ENCODE peak calls at places on chromosome 6, in six cellular contexts. One of them, this sample, is unnamed.

GRCh38 chr6:112015725-112016124 is 38.2 kb upstream of the CCN6 start:
- DNase-seq in AG10803: no peak
- DNase-seq in choroid plexus epithelial cell: no peak
- DNase-seq in HCT116: no peak
- DNase-seq in transverse colon: no peak
- DNase-seq in IMR-90: no peak
- DNase-seq in this sample: no peak

GRCh38 chr6:315921-316752 is 23.9 kb downstream of the DUSP22 start:
- DNase-seq in AG10803: peak; percentile 22
- DNase-seq in choroid plexus epithelial cell: no peak
- DNase-seq in HCT116: no peak
- DNase-seq in transverse colon: no peak
- DNase-seq in IMR-90: no peak
- DNase-seq in this sample: no peak

GRCh38 chr6:72746276-72746675 is 124.4 kb downstream of the KCNQ5 start:
- DNase-seq in AG10803: peak; percentile 25
- DNase-seq in choroid plexus epithelial cell: no peak
- DNase-seq in HCT116: no peak
- DNase-seq in transverse colon: no peak
- DNase-seq in IMR-90: peak; percentile 45
- DNase-seq in this sample: peak; percentile 44

GRCh38 chr6:49653942-49654341 is 17.3 kb upstream of the RHAG start:
- DNase-seq in AG10803: no peak
- DNase-seq in choroid plexus epithelial cell: no peak
- DNase-seq in HCT116: no peak
- DNase-seq in transverse colon: no peak
- DNase-seq in IMR-90: no peak
- DNase-seq in this sample: no peak

GRCh38 chr6:108752733-108753392 is 95.4 kb upstream of the ARMC2 start:
- DNase-seq in AG10803: no peak
- DNase-seq in choroid plexus epithelial cell: no peak
- DNase-seq in HCT116: no peak
- DNase-seq in transverse colon: no peak
- DNase-seq in IMR-90: no peak
- DNase-seq in this sample: no peak

GRCh38 chr6:12026120-12026519 is 14.0 kb downstream of the HIVEP1 start:
- DNase-seq in AG10803: no peak
- DNase-seq in choroid plexus epithelial cell: no peak
- DNase-seq in HCT116: no peak
- DNase-seq in transverse colon: no peak
- DNase-seq in IMR-90: no peak
- DNase-seq in this sample: peak; percentile 33

GRCh38 chr6:157185171-157185570 is 138.1 kb downstream of the TMEM242 start:
- DNase-seq in AG10803: no peak
- DNase-seq in choroid plexus epithelial cell: no peak
- DNase-seq in HCT116: no peak
- DNase-seq in transverse colon: no peak
- DNase-seq in IMR-90: no peak
- DNase-seq in this sample: no peak

GRCh38 chr6:45613678-45614077 is 235.9 kb upstream of the SUPT3H start:
- DNase-seq in AG10803: peak; percentile 90
- DNase-seq in choroid plexus epithelial cell: peak; percentile 95
- DNase-seq in HCT116: no peak
- DNase-seq in transverse colon: peak; percentile 34
- DNase-seq in IMR-90: peak; percentile 80
- DNase-seq in this sample: peak; percentile 80

GRCh38 chr6:130322673-130323268 is 43.0 kb upstream of the TMEM200A start:
- DNase-seq in AG10803: peak; percentile 77
- DNase-seq in choroid plexus epithelial cell: peak; percentile 89
- DNase-seq in HCT116: peak; percentile 48
- DNase-seq in transverse colon: peak; percentile 43
- DNase-seq in IMR-90: peak; percentile 82
- DNase-seq in this sample: peak; percentile 87

GRCh38 chr6:15769471-15770088 is 106.8 kb upstream of the DTNBP1 start:
- DNase-seq in AG10803: no peak
- DNase-seq in choroid plexus epithelial cell: peak; percentile 33
- DNase-seq in HCT116: no peak
- DNase-seq in transverse colon: no peak
- DNase-seq in IMR-90: no peak
- DNase-seq in this sample: no peak

GRCh38 chr6:26031151-26031594 is 56.1 kb upstream of the HFE start:
- DNase-seq in AG10803: no peak
- DNase-seq in choroid plexus epithelial cell: no peak
- DNase-seq in HCT116: no peak
- DNase-seq in transverse colon: no peak
- DNase-seq in IMR-90: no peak
- DNase-seq in this sample: peak; percentile 41

GRCh38 chr6:72835749-72836148 is 213.9 kb downstream of the KCNQ5 start:
- DNase-seq in AG10803: no peak
- DNase-seq in choroid plexus epithelial cell: no peak
- DNase-seq in HCT116: no peak
- DNase-seq in transverse colon: no peak
- DNase-seq in IMR-90: no peak
- DNase-seq in this sample: no peak

GRCh38 chr6:113967777-113968176 is 3.2 kb downstream of the HDAC2 start:
- DNase-seq in AG10803: no peak
- DNase-seq in choroid plexus epithelial cell: no peak
- DNase-seq in HCT116: no peak
- DNase-seq in transverse colon: no peak
- DNase-seq in IMR-90: no peak
- DNase-seq in this sample: no peak
- H3K4me3 ChIP-seq in AG10803: no peak overlapping the region
- H3K4me3 ChIP-seq in choroid plexus epithelial cell: no peak overlapping the region
- H3K4me3 ChIP-seq in HCT116: no peak overlapping the region
- H3K4me3 ChIP-seq in transverse colon: no peak overlapping the region
- H3K4me3 ChIP-seq in IMR-90: no peak overlapping the region
- H3K4me3 ChIP-seq in this sample: no peak overlapping the region

DNA sequence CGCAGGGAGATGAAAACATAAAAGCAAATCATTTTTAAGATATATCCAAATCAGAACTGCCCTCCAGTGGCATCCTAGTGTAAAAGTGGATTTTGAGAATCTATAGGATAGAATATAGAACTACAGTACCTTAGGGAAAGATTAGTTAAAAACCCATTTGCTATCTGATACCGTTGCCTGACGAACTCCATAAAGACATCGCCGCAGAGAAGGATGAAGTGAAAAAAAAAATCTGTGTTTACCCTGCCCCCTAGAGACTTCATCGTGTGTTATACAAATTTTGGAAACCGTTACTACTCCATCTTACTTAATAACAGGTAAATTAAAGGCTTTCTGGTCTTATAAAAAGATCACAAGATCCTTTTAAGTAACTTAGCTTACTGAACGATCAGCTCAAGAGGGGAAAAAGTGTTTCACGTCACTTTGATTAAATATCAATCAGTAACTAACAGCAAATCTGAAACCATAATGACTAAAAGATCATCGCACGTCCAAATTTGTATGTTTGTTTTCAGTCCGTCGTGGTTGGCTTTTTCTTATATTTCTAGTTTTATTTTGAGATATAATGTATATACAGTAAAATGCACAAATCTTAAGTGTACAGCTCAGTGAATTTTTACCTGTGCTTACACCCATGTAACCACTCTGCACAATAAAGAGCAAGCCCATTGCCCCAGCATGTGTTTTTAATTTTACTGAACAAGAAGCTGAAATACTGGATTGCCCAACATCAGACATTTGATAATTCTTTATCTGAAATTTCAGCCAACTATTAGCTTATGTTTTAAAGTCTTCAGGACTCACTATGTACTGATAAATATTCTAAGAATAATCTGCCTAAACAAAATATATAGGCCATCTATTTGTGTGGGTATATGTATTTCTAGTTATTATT is 879 bp upstream of the MCM3 start:
- DNase-seq in AG10803: peak; percentile 44
- DNase-seq in choroid plexus epithelial cell: no peak
- DNase-seq in HCT116: no peak
- DNase-seq in transverse colon: no peak
- DNase-seq in IMR-90: peak; percentile 17
- DNase-seq in this sample: peak; percentile 28
- TF ChIP-seq CTCF in AG10803: peak; percentile 35
- TF ChIP-seq CTCF in choroid plexus epithelial cell: peak; percentile 34
- TF ChIP-seq CTCF in HCT116: peak; percentile 27
- TF ChIP-seq CTCF in transverse colon: no peak
- TF ChIP-seq CTCF in IMR-90: peak; percentile 4
- TF ChIP-seq CTCF in this sample: no peak

GRCh38 chr6:34884996-34885395 is 2.8 kb downstream of the TAF11 start:
- DNase-seq in AG10803: no peak
- DNase-seq in choroid plexus epithelial cell: no peak
- DNase-seq in HCT116: no peak
- DNase-seq in transverse colon: no peak
- DNase-seq in IMR-90: no peak
- DNase-seq in this sample: no peak
- H3K4me3 ChIP-seq in AG10803: no peak overlapping the region
- H3K4me3 ChIP-seq in choroid plexus epithelial cell: no peak overlapping the region
- H3K4me3 ChIP-seq in HCT116: no peak overlapping the region
- H3K4me3 ChIP-seq in transverse colon: no peak overlapping the region
- H3K4me3 ChIP-seq in IMR-90: no peak overlapping the region
- H3K4me3 ChIP-seq in this sample: no peak overlapping the region

GRCh38 chr6:38929560-38929959 is 119.0 kb upstream of the GLP1R start:
- DNase-seq in AG10803: no peak
- DNase-seq in choroid plexus epithelial cell: no peak
- DNase-seq in HCT116: no peak
- DNase-seq in transverse colon: no peak
- DNase-seq in IMR-90: no peak
- DNase-seq in this sample: no peak

GRCh38 chr6:38937839-38938613 is 110.6 kb upstream of the GLP1R start:
- DNase-seq in AG10803: no peak
- DNase-seq in choroid plexus epithelial cell: no peak
- DNase-seq in HCT116: no peak
- DNase-seq in transverse colon: no peak
- DNase-seq in IMR-90: no peak
- DNase-seq in this sample: no peak

GRCh38 chr6:38935051-38935450 is 113.5 kb upstream of the GLP1R start:
- DNase-seq in AG10803: no peak
- DNase-seq in choroid plexus epithelial cell: no peak
- DNase-seq in HCT116: no peak
- DNase-seq in transverse colon: no peak
- DNase-seq in IMR-90: no peak
- DNase-seq in this sample: no peak

GRCh38 chr6:38938741-38939140 is 109.8 kb upstream of the GLP1R start:
- DNase-seq in AG10803: no peak
- DNase-seq in choroid plexus epithelial cell: no peak
- DNase-seq in HCT116: no peak
- DNase-seq in transverse colon: no peak
- DNase-seq in IMR-90: no peak
- DNase-seq in this sample: no peak

GRCh38 chr6:38933426-38933825 is 115.2 kb upstream of the GLP1R start:
- DNase-seq in AG10803: peak; percentile 2
- DNase-seq in choroid plexus epithelial cell: peak; percentile 45
- DNase-seq in HCT116: peak; percentile 22
- DNase-seq in transverse colon: no peak
- DNase-seq in IMR-90: peak; percentile 4
- DNase-seq in this sample: peak; percentile 47
- TF ChIP-seq CTCF in AG10803: no peak
- TF ChIP-seq CTCF in choroid plexus epithelial cell: peak; percentile 49
- TF ChIP-seq CTCF in HCT116: peak; percentile 52
- TF ChIP-seq CTCF in transverse colon: no peak
- TF ChIP-seq CTCF in IMR-90: peak; percentile 15
- TF ChIP-seq CTCF in this sample: peak; percentile 32

GRCh38 chr6:98759459-98759858 is 74.9 kb upstream of the POU3F2 start:
- DNase-seq in AG10803: no peak
- DNase-seq in choroid plexus epithelial cell: no peak
- DNase-seq in HCT116: no peak
- DNase-seq in transverse colon: no peak
- DNase-seq in IMR-90: no peak
- DNase-seq in this sample: no peak

GRCh38 chr6:98769546-98769945 is 64.8 kb upstream of the POU3F2 start:
- DNase-seq in AG10803: no peak
- DNase-seq in choroid plexus epithelial cell: peak; percentile 12
- DNase-seq in HCT116: peak; percentile 40
- DNase-seq in transverse colon: no peak
- DNase-seq in IMR-90: peak; percentile 4
- DNase-seq in this sample: peak; percentile 44

GRCh38 chr6:98764378-98764911 is 69.9 kb upstream of the POU3F2 start:
- DNase-seq in AG10803: no peak
- DNase-seq in choroid plexus epithelial cell: no peak
- DNase-seq in HCT116: no peak
- DNase-seq in transverse colon: no peak
- DNase-seq in IMR-90: peak; percentile 0
- DNase-seq in this sample: peak; percentile 3
- H3K4me3 ChIP-seq in AG10803: peak overlapping the region; percentile 39
- H3K4me3 ChIP-seq in choroid plexus epithelial cell: no peak overlapping the region
- H3K4me3 ChIP-seq in HCT116: no peak overlapping the region
- H3K4me3 ChIP-seq in transverse colon: no peak overlapping the region
- H3K4me3 ChIP-seq in IMR-90: peak overlapping the region; percentile 67
- H3K4me3 ChIP-seq in this sample: no peak overlapping the region

This sample was measured in cardiac fibroblast.